ENCODE peak calls at places on chromosomes 7 and 10, in five cellular contexts. P, K, D, I and S are unnamed samples.

GRCh38 chr7:7704867-7705266 is 13.5 kb downstream of the RPA3 start:
- DNase-seq in P (no peak), K (no peak), D (no peak), I (no peak), S (no peak)

GRCh38 chr10:5376450-5376849 is 11.7 kb downstream of the UCN3 start:
- DNase-seq in P (no peak), K (no peak), D (no peak), I (no peak), S (no peak)

GRCh38 chr7:114645451-114645850 is 230.8 kb downstream of the FOXP2 start:
- DNase-seq in P (no peak), K (no peak), D (no peak), I (no peak), S (no peak)

GRCh38 chr10:116926426-116926825 is 77.1 kb downstream of the ENO4 start:
- DNase-seq in P (no peak), K (no peak), D (no peak), I (no peak), S (no peak)

GRCh38 chr7:27435461-27435860 is 192.9 kb downstream of the EVX1 start:
- DNase-seq in P (peak), K (no peak), D (no peak), I (peak), S (no peak)

GRCh38 chr10:50788951-50789904 is 49.5 kb downstream of the ASAH2B start:
- DNase-seq in P (peak), K (no peak), D (peak), I (peak), S (no peak)

GRCh38 chr7:123783820-123784219 is 35.0 kb upstream of the WASL start:
- DNase-seq in P (no peak), K (no peak), D (no peak), I (no peak), S (no peak)

GRCh38 chr10:117168135-117168674 is 29.1 kb upstream of the KCNK18 start:
- DNase-seq in P (peak), K (peak), D (peak), I (peak), S (peak)

GRCh38 chr10:23405540-23405939 is 33.3 kb upstream of the OTUD1 start:
- DNase-seq in P (peak), K (no peak), D (peak), I (no peak), S (no peak)

GRCh38 chr7:44772867-44773266 is 23.6 kb upstream of the PPIA start:
- DNase-seq in P (no peak), K (no peak), D (no peak), I (no peak), S (no peak)

GRCh38 chr7:19982841-19983835 is 209.7 kb upstream of the TMEM196 start:
- DNase-seq in P (peak), K (no peak), D (peak), I (peak), S (no peak)

GRCh38 chr10:22803201-22803895 is 89.0 kb upstream of the PIP4K2A start:
- DNase-seq in P (peak), K (no peak), D (no peak), I (peak), S (no peak)

GRCh38 chr7:104552102-104552501 is 223.7 kb downstream of the LHFPL3 start:
- DNase-seq in P (peak), K (peak), D (peak), I (peak), S (peak)

GRCh38 chr10:80322711-80323110 is 33.3 kb upstream of the MAT1A start:
- DNase-seq in P (no peak), K (no peak), D (peak), I (no peak), S (no peak)

GRCh38 chr10:76779163-76779820 is 858.3 kb downstream of the KCNMA1 start:
- DNase-seq in P (peak), K (no peak), D (no peak), I (peak), S (no peak)

GRCh38 chr7:19989906-19990305 is 216.5 kb upstream of the TMEM196 start:
- DNase-seq in P (no peak), K (no peak), D (no peak), I (no peak), S (no peak)

GRCh38 chr7:3897430-3898385 is 596.7 kb downstream of the SDK1 start:
- DNase-seq in P (peak), K (no peak), D (peak), I (peak), S (no peak)

GRCh38 chr7:50599385-50599784 is 34.2 kb upstream of the DDC start:
- DNase-seq in P (no peak), K (no peak), D (no peak), I (no peak), S (no peak)

GRCh38 chr10:99590799-99591198 is 29.4 kb downstream of the SLC25A28 start:
- DNase-seq in P (no peak), K (no peak), D (no peak), I (no peak), S (no peak)

GRCh38 chr10:23558361-23558799 is 119.5 kb downstream of the OTUD1 start:
- DNase-seq in P (no peak), K (no peak), D (no peak), I (peak), S (no peak)

GRCh38 chr7:132113536-132114409 is 462.5 kb downstream of the PLXNA4 start:
- DNase-seq in P (no peak), K (no peak), D (no peak), I (no peak), S (no peak)

GRCh38 chr7:87111877-87112276 is 40.4 kb upstream of the DMTF1 start:
- DNase-seq in P (no peak), K (no peak), D (no peak), I (no peak), S (no peak)

GRCh38 chr10:62076872-62077271 is 175.4 kb downstream of the ARID5B start:
- DNase-seq in P (peak), K (no peak), D (no peak), I (peak), S (no peak)

GRCh38 chr10:4242561-4243035 is 457.6 kb upstream of the KLF6 start:
- DNase-seq in P (peak), K (peak), D (no peak), I (peak), S (no peak)

GRCh38 chr7:156169474-156170370 is 357.5 kb upstream of the SHH start:
- DNase-seq in P (no peak), K (no peak), D (peak), I (no peak), S (no peak)

GRCh38 chr7:158811894-158812293 is 17.4 kb downstream of the ESYT2 start:
- DNase-seq in P (no peak), K (no peak), D (peak), I (peak), S (no peak)

GRCh38 chr7:93921607-93922446 is at the start of gene GNG11:
- DNase-seq in P (peak), K (peak), D (peak), I (peak), S (peak)

GRCh38 chr10:79077488-79078173 is 8.9 kb downstream of the ZMIZ1 start:
- DNase-seq in P (no peak), K (no peak), D (no peak), I (peak), S (no peak)

GRCh38 chr7:104857458-104858425 is 156.3 kb upstream of the KMT2E start:
- DNase-seq in P (no peak), K (no peak), D (peak), I (no peak), S (no peak)

GRCh38 chr10:22229756-22230330 is 12.0 kb upstream of the EBLN1 start:
- DNase-seq in P (no peak), K (no peak), D (no peak), I (peak), S (no peak)

GRCh38 chr10:132577350-132578005 is 39.9 kb downstream of the INPP5A start:
- DNase-seq in P (no peak), K (peak), D (no peak), I (no peak), S (no peak)
- TF ChIP-seq CTCF in P (peak), K (peak), D (no peak), I (peak), S (no peak)

GRCh38 chr7:28623105-28623730 is 210.9 kb downstream of the CREB5 start:
- DNase-seq in P (peak), K (no peak), D (no peak), I (peak), S (no peak)

GRCh38 chr7:28625446-28625845 is 213.1 kb downstream of the CREB5 start:
- DNase-seq in P (peak), K (no peak), D (no peak), I (peak), S (no peak)

GRCh38 chr7:28621369-28621807 is 209.1 kb downstream of the CREB5 start:
- DNase-seq in P (no peak), K (no peak), D (no peak), I (no peak), S (no peak)

GRCh38 chr7:28626191-28626590 is 213.9 kb downstream of the CREB5 start:
- DNase-seq in P (no peak), K (no peak), D (no peak), I (no peak), S (no peak)

GRCh38 chr7:28623863-28624262 is 211.5 kb downstream of the CREB5 start:
- DNase-seq in P (no peak), K (no peak), D (peak), I (no peak), S (no peak)
- TF ChIP-seq CTCF in P (no peak), K (peak), D (no peak), I (no peak), S (no peak)

GRCh38 chr10:102802920-102803534 is 34.2 kb downstream of the CYP17A1 start:
- DNase-seq in P (peak), K (no peak), D (no peak), I (peak), S (no peak)
- TF ChIP-seq CTCF in P (peak), K (no peak), D (no peak), I (no peak), S (no peak)

DNA sequence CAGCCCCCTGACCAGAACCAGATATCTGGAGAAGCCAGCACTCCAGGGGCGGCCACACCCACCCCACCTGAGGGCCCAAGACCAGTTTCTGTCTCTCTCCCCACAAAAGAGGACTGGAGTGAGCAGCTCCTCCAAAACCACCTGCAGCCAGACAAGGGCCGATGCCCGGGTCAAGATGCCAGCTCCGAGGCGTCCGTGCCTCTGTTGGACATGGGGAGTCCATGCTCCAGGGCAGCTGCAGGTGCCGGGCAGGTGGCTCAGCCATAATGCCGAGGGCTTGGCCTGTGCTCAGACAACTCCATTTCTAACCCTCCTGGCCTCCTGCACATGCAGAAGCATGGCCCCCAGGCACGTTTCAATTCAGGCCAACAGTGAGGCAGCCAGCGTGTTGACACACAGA is 234.6 kb downstream of the MAD1L1 start:
- DNase-seq in P (no peak), K (no peak), D (no peak), I (no peak), S (no peak)
- TF ChIP-seq CTCF in P (no peak), K (no peak), D (no peak), I (no peak), S (no peak)

DNA sequence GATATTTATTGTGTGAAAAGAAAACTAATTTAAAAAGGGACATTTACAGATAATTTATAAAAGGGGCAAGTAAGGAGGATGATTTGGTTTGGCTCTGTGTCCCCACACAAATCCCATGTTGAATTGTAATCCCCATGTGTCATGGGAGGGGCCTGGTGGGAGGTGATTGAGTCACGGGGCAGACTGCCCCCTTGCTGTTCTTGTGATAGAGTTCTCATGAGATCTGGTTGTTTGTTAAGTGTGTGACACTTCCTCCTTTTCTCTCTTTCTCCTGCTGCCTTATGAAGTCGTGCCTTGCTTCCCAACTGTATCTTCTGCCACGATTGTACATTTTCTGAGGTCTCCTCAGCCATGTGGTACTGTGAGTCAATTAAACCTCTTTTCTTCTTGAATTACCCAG is 171.0 kb upstream of the SEMA3E start:
- DNase-seq in P (no peak), K (no peak), D (peak), I (no peak), S (no peak)
- TF ChIP-seq CTCF in P (no peak), K (no peak), D (no peak), I (no peak), S (no peak)

DNA sequence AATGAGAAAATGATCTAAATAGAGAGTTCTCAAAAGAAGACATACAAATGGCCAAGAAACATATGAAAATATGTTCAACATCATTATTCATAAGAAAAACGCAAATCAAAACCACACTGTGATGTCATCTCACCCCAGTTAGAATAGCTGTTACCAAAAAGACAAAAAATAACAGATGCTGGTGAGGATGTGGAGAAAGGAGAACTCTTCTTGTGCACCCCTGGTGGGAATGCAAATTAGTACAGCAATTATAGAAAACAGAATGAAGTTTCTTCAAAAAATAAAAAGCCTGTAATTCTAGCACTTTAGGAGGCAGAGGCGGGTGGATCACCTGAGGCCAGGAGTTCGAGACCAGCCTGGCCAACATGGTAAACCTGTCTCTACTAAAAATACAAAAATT is 199.3 kb downstream of the PARD3 start:
- DNase-seq in P (peak), K (no peak), D (no peak), I (no peak), S (no peak)
- TF ChIP-seq CTCF in P (no peak), K (no peak), D (no peak), I (no peak), S (peak)

GRCh38 chr10:110843031-110843430 is 28.7 kb upstream of the PDCD4 start:
- DNase-seq in P (no peak), K (no peak), D (peak), I (no peak), S (no peak)

GRCh38 chr10:110842305-110842952 is 29.3 kb upstream of the PDCD4 start:
- DNase-seq in P (no peak), K (no peak), D (no peak), I (no peak), S (no peak)

GRCh38 chr10:110840225-110840922 is 31.4 kb upstream of the PDCD4 start:
- DNase-seq in P (no peak), K (no peak), D (no peak), I (no peak), S (no peak)

GRCh38 chr10:110840923-110841428 is 30.8 kb upstream of the PDCD4 start:
- DNase-seq in P (no peak), K (no peak), D (no peak), I (no peak), S (no peak)

GRCh38 chr10:110841767-110842267 is 29.9 kb upstream of the PDCD4 start:
- DNase-seq in P (no peak), K (no peak), D (no peak), I (no peak), S (no peak)
- TF ChIP-seq CTCF in P (no peak), K (no peak), D (no peak), I (no peak), S (no peak)

DNA sequence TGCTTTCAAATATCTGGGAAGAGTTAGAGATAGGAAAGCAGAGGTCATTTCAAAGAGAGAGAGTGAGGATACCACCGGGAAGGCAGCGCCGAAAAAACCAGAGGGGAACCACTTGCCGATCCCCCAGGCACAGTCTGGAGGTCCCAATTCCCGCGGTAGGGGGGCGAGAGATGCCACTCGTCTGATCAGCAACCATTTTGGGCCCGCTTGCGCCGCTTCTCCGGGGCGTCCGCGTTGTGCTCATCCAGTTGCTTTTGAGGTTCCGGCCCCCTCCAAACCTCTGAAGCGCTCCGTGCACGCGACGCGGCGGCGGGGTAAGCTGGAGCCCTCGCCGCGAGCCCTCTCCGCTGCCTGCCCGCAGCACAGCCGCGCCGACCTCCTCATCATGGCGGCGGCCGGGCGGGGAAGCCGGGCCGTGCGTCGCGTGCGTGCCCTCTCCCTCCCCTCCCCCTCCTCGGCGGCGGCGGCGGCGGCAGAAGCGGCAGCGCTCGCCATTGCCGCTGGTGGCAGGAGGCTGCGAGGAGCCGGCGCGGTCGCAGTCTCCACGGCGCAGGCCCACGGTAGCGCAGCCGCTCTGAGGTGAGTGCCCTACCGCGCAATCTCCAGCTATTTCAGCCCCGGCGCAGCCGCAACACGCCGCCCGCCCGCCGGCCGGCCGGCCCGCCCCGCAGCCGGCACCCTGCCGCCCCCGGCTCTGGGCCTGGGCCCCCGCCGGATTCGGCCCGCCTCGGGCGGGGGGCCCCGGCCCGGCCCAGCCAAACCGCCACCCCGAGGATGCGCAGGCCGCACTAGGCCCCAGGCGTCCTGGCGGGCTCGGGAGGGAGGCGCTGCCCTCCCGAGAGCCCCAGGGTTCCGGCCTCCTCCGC is at the start of gene NRF1:
- DNase-seq in P (peak), K (peak), D (peak), I (peak), S (peak)
- TF ChIP-seq CTCF in P (peak), K (peak), D (no peak), I (no peak), S (no peak)

GRCh38 chr7:22094413-22095304 is 149.0 kb upstream of the CDCA7L start:
- DNase-seq in P (peak), K (no peak), D (no peak), I (peak), S (no peak)
- TF ChIP-seq CTCF in P (no peak), K (no peak), D (no peak), I (peak), S (no peak)